ENCODE peak calls at places on chromosomes 7 and 10, in four cellular contexts. T, G, S and A are unnamed samples.

GRCh38 chr7:34315032-34315431 is 343.0 kb upstream of the NPSR1 start:
- DNase-seq in T (no peak), G (no peak), S (no peak), A (no peak)

GRCh38 chr10:96512997-96513685 is 585 bp downstream of the TLL2 start:
- DNase-seq in T (peak), G (peak), S (no peak), A (no peak)

GRCh38 chr10:35005868-35006267 is 84.3 kb downstream of the CUL2 start:
- DNase-seq in T (no peak), G (peak), S (no peak), A (no peak)

GRCh38 chr10:52871191-52871843 is 98.7 kb upstream of the MBL2 start:
- DNase-seq in T (peak), G (no peak), S (no peak), A (no peak)

GRCh38 chr7:69781412-69781846 is 183.2 kb downstream of the AUTS2 start:
- DNase-seq in T (no peak), G (no peak), S (no peak), A (no peak)

GRCh38 chr7:134245253-134245652 is 71.5 kb downstream of the SLC35B4 start:
- DNase-seq in T (no peak), G (no peak), S (no peak), A (no peak)

GRCh38 chr10:30002438-30003266 is 56.7 kb downstream of the JCAD start:
- DNase-seq in T (peak), G (peak), S (no peak), A (peak)

GRCh38 chr7:122305475-122306319 is 1.1 kb upstream of the FEZF1 start:
- DNase-seq in T (no peak), G (no peak), S (no peak), A (no peak)

GRCh38 chr7:135768467-135768866 is 19.9 kb upstream of the FAM180A start:
- DNase-seq in T (no peak), G (no peak), S (no peak), A (no peak)

DNA sequence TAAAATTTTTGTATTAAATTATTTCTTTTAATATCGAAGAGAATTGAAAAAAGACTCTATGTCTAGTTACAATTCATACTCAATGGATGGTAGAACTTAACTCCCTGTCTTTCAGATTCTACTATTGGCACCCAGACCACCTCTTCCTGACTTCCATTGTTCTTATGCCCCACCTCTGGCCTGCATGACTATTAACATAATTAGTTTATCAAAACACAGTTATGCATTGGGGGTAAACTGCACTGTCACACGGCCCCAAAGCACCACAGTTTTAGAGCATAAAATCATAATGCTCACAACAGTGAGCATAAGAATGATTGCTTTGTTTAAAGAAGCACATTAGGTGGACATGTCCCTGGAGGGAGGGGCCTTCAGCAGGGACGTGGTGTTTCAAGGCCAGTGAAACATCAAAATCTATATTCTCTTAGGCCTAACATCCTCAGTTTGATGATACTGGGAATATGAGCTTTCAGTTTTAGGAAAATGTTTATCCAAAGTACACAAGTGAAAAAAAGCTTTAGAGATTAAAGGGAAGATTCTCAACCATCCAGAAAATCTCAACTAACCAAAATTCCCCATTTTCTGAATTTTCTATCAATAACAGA is 79.8 kb downstream of the NRP1 start:
- DNase-seq in T (no peak), G (no peak), S (no peak), A (peak)
- TF ChIP-seq PBX3 in T (no peak), G (no peak), S (no peak), A (no peak)

GRCh38 chr10:112361951-112362770 is 11.8 kb upstream of the ACSL5 start:
- DNase-seq in T (no peak), G (no peak), S (no peak), A (no peak)
- TF ChIP-seq CTCF in T (no peak), G (no peak), S (no peak), A (no peak)

GRCh38 chr7:28008171-28008570 is 172.4 kb downstream of the JAZF1 start:
- DNase-seq in T (no peak), G (no peak), S (no peak), A (no peak)
- TF ChIP-seq PBX3 in T (no peak), G (no peak), S (no peak), A (no peak)

GRCh38 chr10:44435196-44435595 is 50.3 kb upstream of the CXCL12 start:
- DNase-seq in T (no peak), G (no peak), S (no peak), A (no peak)

GRCh38 chr10:44439845-44440244 is 54.9 kb upstream of the CXCL12 start:
- DNase-seq in T (no peak), G (no peak), S (no peak), A (no peak)

GRCh38 chr10:44437837-44438752 is 53.2 kb upstream of the CXCL12 start:
- DNase-seq in T (no peak), G (no peak), S (no peak), A (no peak)

GRCh38 chr10:44439436-44439835 is 54.5 kb upstream of the CXCL12 start:
- DNase-seq in T (no peak), G (no peak), S (no peak), A (no peak)

GRCh38 chr10:44436240-44436639 is 51.3 kb upstream of the CXCL12 start:
- DNase-seq in T (no peak), G (no peak), S (no peak), A (no peak)
- TF ChIP-seq CTCF in T (no peak), G (no peak), S (no peak), A (no peak)

GRCh38 chr7:156907656-156908055 is 14.7 kb upstream of the LMBR1 start:
- DNase-seq in T (no peak), G (no peak), S (no peak), A (no peak)
- TF ChIP-seq PBX3 in T (no peak), G (no peak), S (no peak), A (no peak)